ENCODE peak calls at places on chromosomes 13 and 19, in four cellular contexts. X is psoas muscle; F is AML-193; J is activated T-helper 1 cell treated with anti-CD3 and anti-CD28 coated beads, Interleukin-12 subunit alpha, Interleukin-12 subunit beta, Interleukin-2, Interleukin-4 antibody, amounts not matched to agents 30 ng/mL and 10 ng/mL and 1 ng/mL, durations not matched to agents 14 hours and 24 hours and 36 hours. Z is an unnamed sample.

GRCh38 chr13:45473627-45474026 is 8.9 kb downstream of the COG3 start:
- DNase-seq in F (peak; percentile 33), X (no peak), J (no peak), Z (no peak)

GRCh38 chr19:1904385-1905070 is 671 bp upstream of the ADAT3 start:
- DNase-seq in F (no peak), X (no peak), J (no peak), Z (no peak)

GRCh38 chr13:99366075-99366987 is 59.1 kb upstream of the GPR183 start:
- DNase-seq in F (no peak), X (no peak), J (no peak), Z (no peak)

GRCh38 chr13:75479102-75479501 is 2.9 kb downstream of the TBC1D4 start:
- DNase-seq in F (no peak), X (no peak), J (no peak), Z (no peak)

GRCh38 chr19:28296506-28296905 is 916.4 kb downstream of the UQCRFS1 start:
- DNase-seq in X (no peak), F (no peak), J (no peak), Z (no peak)

GRCh38 chr19:33456076-33456844 is 65.3 kb downstream of the PEPD start:
- DNase-seq in X (no peak), F (no peak), J (no peak), Z (no peak)

GRCh38 chr19:29532097-29532496 is 6.3 kb downstream of the VSTM2B start:
- DNase-seq in F (no peak), J (no peak), X (no peak), Z (no peak)

GRCh38 chr13:90197722-90198121 is 1149.8 kb upstream of the MIR17HG start:
- DNase-seq in X (no peak), F (no peak), J (no peak), Z (no peak)

GRCh38 chr19:19582471-19582870 is 36.0 kb downstream of the PBX4 start:
- DNase-seq in F (no peak), J (no peak), X (no peak), Z (no peak)

GRCh38 chr19:17681505-17682125 is 6.5 kb downstream of the UNC13A start:
- DNase-seq in X (peak; percentile 31), F (no peak), J (no peak), Z (no peak)

GRCh38 chr13:41428155-41428554 is 29.2 kb upstream of the RGCC start:
- DNase-seq in F (no peak), J (no peak), X (no peak), Z (no peak)

GRCh38 chr13:27371932-27372331 is 52.5 kb upstream of the GTF3A start:
- DNase-seq in J (no peak), X (no peak), F (no peak), Z (no peak)

GRCh38 chr19:39438270-39438934 is 2.7 kb upstream of the RPS16 start:
- DNase-seq in X (no peak), F (no peak), J (no peak), Z (no peak)

GRCh38 chr19:33370783-33371182 is 2.7 kb upstream of the CEBPG start:
- DNase-seq in J (no peak), F (no peak), X (no peak), Z (no peak)

GRCh38 chr19:43656436-43656835 is 13.5 kb downstream of the PLAUR start:
- DNase-seq in F (no peak), J (no peak), X (no peak), Z (no peak)

GRCh38 chr19:35347171-35347929 is at the start of gene FFAR1:
- DNase-seq in F (peak; percentile 75), J (peak; percentile 42), X (no peak), Z (no peak)

GRCh38 chr13:104831823-104832222 is 1703.6 kb downstream of the EFNB2 start:
- DNase-seq in J (no peak), X (no peak), F (no peak), Z (no peak)

GRCh38 chr13:66994097-66994496 is 236.0 kb downstream of the PCDH9 start:
- DNase-seq in F (no peak), X (peak; percentile 51), J (peak; percentile 0), Z (peak; percentile 76)

GRCh38 chr19:53982611-53983010 is 8.8 kb upstream of the CACNG6 start:
- DNase-seq in F (no peak), J (no peak), X (peak; percentile 53), Z (no peak)

GRCh38 chr13:33761744-33762143 is 56.2 kb upstream of the RFC3 start:
- DNase-seq in X (no peak), J (no peak), F (no peak), Z (no peak)

GRCh38 chr13:95784161-95784880 is 107.4 kb downstream of the DNAJC3 start:
- DNase-seq in F (no peak), X (no peak), J (no peak), Z (no peak)

GRCh38 chr13:24187185-24187584 is 26.7 kb downstream of the SPATA13 start:
- DNase-seq in J (peak; percentile 3), F (no peak), X (no peak), Z (no peak)

GRCh38 chr19:19523177-19523576 is 5.5 kb upstream of the YJEFN3 start:
- DNase-seq in X (no peak), J (no peak), F (no peak), Z (no peak)

GRCh38 chr13:109785892-109786450 is 412 bp downstream of the IRS2 start:
- DNase-seq in J (peak; percentile 20), X (peak; percentile 46), F (no peak), Z (no peak)

GRCh38 chr19:17706750-17707181 is 12.5 kb upstream of the MAP1S start:
- DNase-seq in X (no peak), J (no peak), F (no peak), Z (no peak)

GRCh38 chr19:53504903-53505302 is 33.0 kb upstream of the ZNF331 start:
- DNase-seq in X (no peak), J (no peak), F (no peak), Z (no peak)

GRCh38 chr13:113951246-113951999 is 22.5 kb downstream of the C13orf46 start:
- DNase-seq in F (peak; percentile 34), J (peak; percentile 7), X (peak; percentile 89), Z (peak; percentile 90)

GRCh38 chr19:16366433-16367268 is 42.0 kb downstream of the KLF2 start:
- DNase-seq in J (peak; percentile 41), F (peak; percentile 67), X (no peak), Z (no peak)

GRCh38 chr13:21318891-21319532 is 140.1 kb downstream of the ZDHHC20 start:
- DNase-seq in F (no peak), J (no peak), X (no peak), Z (no peak)

GRCh38 chr19:17766543-17767131 is 15.4 kb downstream of the FCHO1 start:
- DNase-seq in J (peak; percentile 35), X (peak; percentile 78), F (no peak), Z (peak; percentile 82)